ENCODE peak calls at places on chromosomes 7 and 10, in eight cellular contexts. C is occipital lobe; D is iris pigment epithelial cell; T is astrocyte; M is fibroblast of mammary gland; A is kidney tubule cell; I is activated effector memory CD4-positive, alpha-beta T cell treated with anti-CD3 and anti-CD28 coated beads, Interleukin-2, amount 50 U/mL, for 16 hours; P is ELF-1. U is an unnamed sample.

GRCh38 chr7:4144801-4145470 is 537.2 kb upstream of the FOXK1 start:
- DNase-seq in P (peak), D (peak), M (peak), I (no peak), A (no peak), C (no peak), T (peak), U (no peak)

GRCh38 chr7:70392870-70393269 is 739.1 kb upstream of the GALNT17 start:
- DNase-seq in M (no peak), T (no peak), D (no peak), I (no peak), A (no peak), C (no peak), P (peak), U (no peak)

GRCh38 chr7:152136623-152137022 is 111.1 kb downstream of the GALNT11 start:
- DNase-seq in A (no peak), P (no peak), T (peak), D (peak), C (no peak), M (peak), I (no peak), U (no peak)

GRCh38 chr10:111357859-111358258 is 281.0 kb downstream of the ADRA2A start:
- DNase-seq in C (no peak), A (no peak), P (no peak), T (no peak), M (no peak), D (no peak), I (no peak), U (no peak)

GRCh38 chr7:44382459-44383300 is 57.3 kb upstream of the CAMK2B start:
- DNase-seq in A (no peak), T (no peak), C (peak), M (peak), P (no peak), I (no peak), D (peak), U (no peak)

GRCh38 chr7:44767912-44768662 is 19.4 kb downstream of the ZMIZ2 start:
- DNase-seq in I (peak), T (no peak), D (peak), M (peak), A (no peak), P (no peak), C (peak), U (peak)

GRCh38 chr10:123868058-123868995 is 23.3 kb downstream of the CPXM2 start:
- DNase-seq in C (no peak), I (no peak), D (no peak), P (no peak), T (no peak), M (no peak), A (no peak), U (no peak)

GRCh38 chr7:102424129-102424551 is 9.2 kb upstream of the ORAI2 start:
- DNase-seq in D (no peak), C (no peak), P (no peak), T (no peak), I (no peak), M (no peak), A (no peak), U (no peak)

GRCh38 chr10:34655286-34656170 is 159.6 kb downstream of the PARD3 start:
- DNase-seq in A (peak), T (peak), M (peak), D (peak), P (peak), I (no peak), C (no peak), U (no peak)

GRCh38 chr7:79176859-79177477 is 276.5 kb downstream of the MAGI2 start:
- DNase-seq in A (peak), T (peak), C (no peak), P (peak), I (no peak), D (peak), M (peak), U (no peak)

GRCh38 chr10:86434651-86435050 is 68.1 kb upstream of the GRID1 start:
- DNase-seq in D (no peak), A (no peak), M (no peak), C (no peak), T (no peak), P (no peak), I (no peak), U (no peak)

GRCh38 chr10:60661627-60662026 is 116.7 kb upstream of the CDK1 start:
- DNase-seq in T (peak), P (peak), D (peak), I (no peak), A (peak), C (no peak), M (peak), U (no peak)

GRCh38 chr10:72639441-72639873 is 13.6 kb upstream of the MICU1 start:
- DNase-seq in T (no peak), M (no peak), C (no peak), P (no peak), D (no peak), I (no peak), A (no peak), U (no peak)

GRCh38 chr7:69871213-69871885 is 273.1 kb downstream of the AUTS2 start:
- DNase-seq in C (no peak), D (peak), T (peak), I (no peak), P (no peak), M (peak), A (peak), U (no peak)

U was measured in dorsolateral prefrontal cortex.